ENCODE peak calls at places on chromosomes 3 and 15, in seven cellular contexts. One of them, this sample, is unnamed.
A peak's percentile ranks its signal among the peaks of the same experiment; 100 is the strongest.

GRCh38 chr3:63043631-63044030 is 168.4 kb upstream of the CADPS start:
- DNase-seq in amniotic stem cell: no peak
- DNase-seq in ELF-1: no peak
- DNase-seq in uterus: no peak
- DNase-seq in effector CD4-positive, alpha-beta T cell: no peak
- DNase-seq in PC-3: peak; percentile 2
- DNase-seq in pancreas: no peak
- DNase-seq in this sample: no peak

GRCh38 chr15:38736686-38737085 is 172.1 kb upstream of the RASGRP1 start:
- DNase-seq in amniotic stem cell: no peak
- DNase-seq in ELF-1: no peak
- DNase-seq in uterus: no peak
- DNase-seq in effector CD4-positive, alpha-beta T cell: no peak
- DNase-seq in PC-3: no peak
- DNase-seq in pancreas: no peak
- DNase-seq in this sample: no peak

GRCh38 chr3:133606902-133607301 is 33.4 kb downstream of the CDV3 start:
- DNase-seq in amniotic stem cell: no peak
- DNase-seq in ELF-1: no peak
- DNase-seq in uterus: no peak
- DNase-seq in effector CD4-positive, alpha-beta T cell: no peak
- DNase-seq in PC-3: no peak
- DNase-seq in pancreas: no peak
- DNase-seq in this sample: no peak

GRCh38 chr3:67154429-67154828 is 156.3 kb downstream of the KBTBD8 start:
- DNase-seq in amniotic stem cell: no peak
- DNase-seq in ELF-1: peak; percentile 65
- DNase-seq in uterus: no peak
- DNase-seq in effector CD4-positive, alpha-beta T cell: no peak
- DNase-seq in PC-3: no peak
- DNase-seq in pancreas: no peak
- DNase-seq in this sample: no peak

GRCh38 chr3:96331341-96331740 is 483.1 kb upstream of the EPHA6 start:
- DNase-seq in amniotic stem cell: no peak
- DNase-seq in ELF-1: no peak
- DNase-seq in uterus: no peak
- DNase-seq in effector CD4-positive, alpha-beta T cell: no peak
- DNase-seq in PC-3: peak; percentile 59
- DNase-seq in pancreas: no peak
- DNase-seq in this sample: no peak

GRCh38 chr15:99445272-99445850 is 120.4 kb upstream of the MEF2A start:
- DNase-seq in amniotic stem cell: no peak
- DNase-seq in ELF-1: no peak
- DNase-seq in uterus: no peak
- DNase-seq in effector CD4-positive, alpha-beta T cell: no peak
- DNase-seq in PC-3: no peak
- DNase-seq in pancreas: no peak
- DNase-seq in this sample: no peak

GRCh38 chr3:16583551-16583950 is 21.7 kb downstream of the DAZL start:
- DNase-seq in amniotic stem cell: no peak
- DNase-seq in ELF-1: no peak
- DNase-seq in uterus: no peak
- DNase-seq in effector CD4-positive, alpha-beta T cell: no peak
- DNase-seq in PC-3: peak; percentile 39
- DNase-seq in pancreas: no peak
- DNase-seq in this sample: no peak

GRCh38 chr3:53243165-53243564 is 12.7 kb downstream of the TKT start:
- DNase-seq in amniotic stem cell: no peak
- DNase-seq in ELF-1: peak; percentile 90
- DNase-seq in uterus: no peak
- DNase-seq in effector CD4-positive, alpha-beta T cell: no peak
- DNase-seq in PC-3: no peak
- DNase-seq in pancreas: peak; percentile 27
- DNase-seq in this sample: no peak

GRCh38 chr15:90160781-90161727 is 40.1 kb upstream of the SEMA4B start:
- DNase-seq in amniotic stem cell: no peak
- DNase-seq in ELF-1: peak; percentile 68
- DNase-seq in uterus: peak; percentile 16
- DNase-seq in effector CD4-positive, alpha-beta T cell: no peak
- DNase-seq in PC-3: peak; percentile 91
- DNase-seq in pancreas: peak; percentile 94
- DNase-seq in this sample: no peak

GRCh38 chr3:127652246-127652995 is 20.3 kb upstream of the ABTB1 start:
- DNase-seq in amniotic stem cell: peak; percentile 33
- DNase-seq in ELF-1: peak; percentile 92
- DNase-seq in uterus: peak; percentile 50
- DNase-seq in effector CD4-positive, alpha-beta T cell: no peak
- DNase-seq in PC-3: peak; percentile 64
- DNase-seq in pancreas: no peak
- DNase-seq in this sample: peak; percentile 39

GRCh38 chr15:39747326-39747725 is 35.3 kb downstream of the FSIP1 start:
- DNase-seq in amniotic stem cell: peak; percentile 30
- DNase-seq in ELF-1: no peak
- DNase-seq in uterus: no peak
- DNase-seq in effector CD4-positive, alpha-beta T cell: no peak
- DNase-seq in PC-3: peak; percentile 52
- DNase-seq in pancreas: no peak
- DNase-seq in this sample: no peak

GRCh38 chr3:186361612-186362408 is at the start of gene DGKG:
- DNase-seq in amniotic stem cell: no peak
- DNase-seq in ELF-1: peak; percentile 25
- DNase-seq in uterus: peak; percentile 34
- DNase-seq in effector CD4-positive, alpha-beta T cell: no peak
- DNase-seq in PC-3: peak; percentile 29
- DNase-seq in pancreas: peak; percentile 36
- DNase-seq in this sample: no peak

GRCh38 chr3:78645628-78646310 is 1122.0 kb downstream of the ROBO1 start:
- DNase-seq in amniotic stem cell: peak; percentile 61
- DNase-seq in ELF-1: peak; percentile 16
- DNase-seq in uterus: no peak
- DNase-seq in effector CD4-positive, alpha-beta T cell: no peak
- DNase-seq in PC-3: peak; percentile 93
- DNase-seq in pancreas: no peak
- DNase-seq in this sample: peak; percentile 50

GRCh38 chr3:44000586-44000985 is 241.1 kb upstream of the TOPAZ1 start:
- DNase-seq in amniotic stem cell: no peak
- DNase-seq in ELF-1: no peak
- DNase-seq in uterus: no peak
- DNase-seq in effector CD4-positive, alpha-beta T cell: no peak
- DNase-seq in PC-3: peak; percentile 70
- DNase-seq in pancreas: no peak
- DNase-seq in this sample: no peak

GRCh38 chr3:10992946-10993728 is 589 bp downstream of the SLC6A1 start:
- DNase-seq in amniotic stem cell: no peak
- DNase-seq in ELF-1: no peak
- DNase-seq in uterus: peak; percentile 16
- DNase-seq in effector CD4-positive, alpha-beta T cell: no peak
- DNase-seq in PC-3: no peak
- DNase-seq in pancreas: no peak
- DNase-seq in this sample: no peak

GRCh38 chr15:34721802-34722795 is 32.7 kb downstream of the GJD2 start:
- DNase-seq in amniotic stem cell: peak; percentile 36
- DNase-seq in ELF-1: peak; percentile 92
- DNase-seq in uterus: peak; percentile 19
- DNase-seq in effector CD4-positive, alpha-beta T cell: no peak
- DNase-seq in PC-3: no peak
- DNase-seq in pancreas: no peak
- DNase-seq in this sample: no peak

GRCh38 chr3:33060609-33061337 is 36.2 kb downstream of the GLB1 start:
- DNase-seq in amniotic stem cell: no peak
- DNase-seq in ELF-1: no peak
- DNase-seq in uterus: no peak
- DNase-seq in effector CD4-positive, alpha-beta T cell: peak; percentile 43
- DNase-seq in PC-3: no peak
- DNase-seq in pancreas: no peak
- DNase-seq in this sample: peak; percentile 43

GRCh38 chr3:48464713-48465221 is 18.2 kb downstream of the ATRIP start:
- DNase-seq in amniotic stem cell: no peak
- DNase-seq in ELF-1: no peak
- DNase-seq in uterus: no peak
- DNase-seq in effector CD4-positive, alpha-beta T cell: no peak
- DNase-seq in PC-3: no peak
- DNase-seq in pancreas: peak; percentile 35
- DNase-seq in this sample: no peak

GRCh38 chr3:121995190-121996137 is 26.6 kb downstream of the ILDR1 start:
- DNase-seq in amniotic stem cell: peak; percentile 17
- DNase-seq in ELF-1: peak; percentile 73
- DNase-seq in uterus: no peak
- DNase-seq in effector CD4-positive, alpha-beta T cell: no peak
- DNase-seq in PC-3: peak; percentile 98
- DNase-seq in pancreas: peak; percentile 62
- DNase-seq in this sample: peak; percentile 55

GRCh38 chr3:156448300-156448699 is 106.6 kb downstream of the SSR3 start:
- DNase-seq in amniotic stem cell: peak; percentile 1
- DNase-seq in ELF-1: peak; percentile 36
- DNase-seq in uterus: no peak
- DNase-seq in effector CD4-positive, alpha-beta T cell: peak; percentile 5
- DNase-seq in PC-3: peak; percentile 65
- DNase-seq in pancreas: no peak
- DNase-seq in this sample: peak; percentile 24

GRCh38 chr3:38028621-38029361 is 651 bp downstream of the PLCD1 start:
- DNase-seq in amniotic stem cell: no peak
- DNase-seq in ELF-1: no peak
- DNase-seq in uterus: no peak
- DNase-seq in effector CD4-positive, alpha-beta T cell: no peak
- DNase-seq in PC-3: no peak
- DNase-seq in pancreas: no peak
- DNase-seq in this sample: no peak

GRCh38 chr15:76936671-76937070 is 5.1 kb downstream of the RCN2 start:
- DNase-seq in amniotic stem cell: no peak
- DNase-seq in ELF-1: no peak
- DNase-seq in uterus: no peak
- DNase-seq in effector CD4-positive, alpha-beta T cell: no peak
- DNase-seq in PC-3: no peak
- DNase-seq in pancreas: no peak
- DNase-seq in this sample: no peak

GRCh38 chr15:34119291-34119690 is 17.4 kb downstream of the PGBD4 start:
- DNase-seq in amniotic stem cell: no peak
- DNase-seq in ELF-1: no peak
- DNase-seq in uterus: no peak
- DNase-seq in effector CD4-positive, alpha-beta T cell: no peak
- DNase-seq in PC-3: peak; percentile 70
- DNase-seq in pancreas: no peak
- DNase-seq in this sample: no peak

GRCh38 chr15:80929689-80930088 is 59.9 kb downstream of the MESD start:
- DNase-seq in amniotic stem cell: no peak
- DNase-seq in ELF-1: no peak
- DNase-seq in uterus: no peak
- DNase-seq in effector CD4-positive, alpha-beta T cell: no peak
- DNase-seq in PC-3: no peak
- DNase-seq in pancreas: no peak
- DNase-seq in this sample: no peak

GRCh38 chr3:86937306-86937791 is 53.6 kb downstream of the VGLL3 start:
- DNase-seq in amniotic stem cell: peak; percentile 38
- DNase-seq in ELF-1: no peak
- DNase-seq in uterus: peak; percentile 24
- DNase-seq in effector CD4-positive, alpha-beta T cell: no peak
- DNase-seq in PC-3: no peak
- DNase-seq in pancreas: no peak
- DNase-seq in this sample: no peak

GRCh38 chr3:192875971-192876565 is 41.6 kb downstream of the MB21D2 start:
- DNase-seq in amniotic stem cell: no peak
- DNase-seq in ELF-1: no peak
- DNase-seq in uterus: no peak
- DNase-seq in effector CD4-positive, alpha-beta T cell: no peak
- DNase-seq in PC-3: peak; percentile 45
- DNase-seq in pancreas: no peak
- DNase-seq in this sample: no peak

GRCh38 chr3:150238995-150239612 is 169.0 kb upstream of the TSC22D2 start:
- DNase-seq in amniotic stem cell: no peak
- DNase-seq in ELF-1: peak; percentile 68
- DNase-seq in uterus: no peak
- DNase-seq in effector CD4-positive, alpha-beta T cell: no peak
- DNase-seq in PC-3: peak; percentile 77
- DNase-seq in pancreas: peak; percentile 19
- DNase-seq in this sample: no peak

GRCh38 chr15:64731012-64731806 is 44.2 kb downstream of the RBPMS2 start:
- DNase-seq in amniotic stem cell: peak; percentile 75
- DNase-seq in ELF-1: peak; percentile 95
- DNase-seq in uterus: peak; percentile 87
- DNase-seq in effector CD4-positive, alpha-beta T cell: peak; percentile 84
- DNase-seq in PC-3: peak; percentile 85
- DNase-seq in pancreas: peak; percentile 81
- DNase-seq in this sample: peak; percentile 76

GRCh38 chr3:52670621-52671521 is 14.8 kb downstream of the PBRM1 start:
- DNase-seq in amniotic stem cell: peak; percentile 99
- DNase-seq in ELF-1: no peak
- DNase-seq in uterus: no peak
- DNase-seq in effector CD4-positive, alpha-beta T cell: peak; percentile 8
- DNase-seq in PC-3: peak; percentile 99
- DNase-seq in pancreas: no peak
- DNase-seq in this sample: no peak

GRCh38 chr3:114454592-114455251 is 160.9 kb downstream of the TIGIT start:
- DNase-seq in amniotic stem cell: no peak
- DNase-seq in ELF-1: peak; percentile 35
- DNase-seq in uterus: no peak
- DNase-seq in effector CD4-positive, alpha-beta T cell: no peak
- DNase-seq in PC-3: no peak
- DNase-seq in pancreas: no peak
- DNase-seq in this sample: peak; percentile 9

GRCh38 chr3:15756505-15756904 is 41.3 kb downstream of the ANKRD28 start:
- DNase-seq in amniotic stem cell: no peak
- DNase-seq in ELF-1: no peak
- DNase-seq in uterus: no peak
- DNase-seq in effector CD4-positive, alpha-beta T cell: no peak
- DNase-seq in PC-3: no peak
- DNase-seq in pancreas: no peak
- DNase-seq in this sample: no peak

GRCh38 chr3:106965286-106965685 is 412.0 kb upstream of the CCDC54 start:
- DNase-seq in amniotic stem cell: no peak
- DNase-seq in ELF-1: no peak
- DNase-seq in uterus: no peak
- DNase-seq in effector CD4-positive, alpha-beta T cell: no peak
- DNase-seq in PC-3: no peak
- DNase-seq in pancreas: no peak
- DNase-seq in this sample: no peak

GRCh38 chr3:177935008-177935407 is 601.2 kb upstream of the KCNMB2 start:
- DNase-seq in amniotic stem cell: no peak
- DNase-seq in ELF-1: peak; percentile 6
- DNase-seq in uterus: no peak
- DNase-seq in effector CD4-positive, alpha-beta T cell: no peak
- DNase-seq in PC-3: no peak
- DNase-seq in pancreas: no peak
- DNase-seq in this sample: no peak

GRCh38 chr3:176855901-176856486 is 341.3 kb downstream of the TBL1XR1 start:
- DNase-seq in amniotic stem cell: no peak
- DNase-seq in ELF-1: no peak
- DNase-seq in uterus: no peak
- DNase-seq in effector CD4-positive, alpha-beta T cell: no peak
- DNase-seq in PC-3: peak; percentile 73
- DNase-seq in pancreas: no peak
- DNase-seq in this sample: no peak

This sample was measured in CD4-positive, CD25-positive, alpha-beta regulatory T cell.